ENCODE peak calls at places on chromosomes 5 and 9, in seven cellular contexts. S is amniotic stem cell; H is central memory CD8-positive, alpha-beta T cell; N is NCI-H69; C is right atrium auricular region; L is SW480; O is activated T-helper 1 cell treated with Interleukin-2 at 50 U/mL for 16 hours. T is an unnamed sample.

GRCh38 chr9:98374385-98375051 is 119.1 kb upstream of the TBC1D2 start:
- DNase-seq in N (no peak), O (no peak), H (no peak), L (peak; percentile 57), C (no peak), S (peak; percentile 56), T (no peak)

GRCh38 chr9:107740088-107740980 is 250.8 kb upstream of the KLF4 start:
- DNase-seq in C (peak; percentile 84), N (peak; percentile 72), O (no peak), S (no peak), H (no peak), L (no peak), T (no peak)

GRCh38 chr9:128296340-128297220 is 20.5 kb downstream of the SWI5 start:
- DNase-seq in H (no peak), O (no peak), C (no peak), N (no peak), L (no peak), S (no peak), T (no peak)

GRCh38 chr5:134255418-134256150 is 29.7 kb upstream of the PPP2CA start:
- DNase-seq in S (no peak), N (no peak), H (no peak), C (no peak), O (no peak), L (no peak), T (no peak)

GRCh38 chr9:93387791-93388190 is 63.7 kb upstream of the FAM120A start:
- DNase-seq in L (no peak), H (no peak), C (no peak), S (no peak), N (peak; percentile 92), O (no peak), T (no peak)

GRCh38 chr9:91395553-91396470 is 27.8 kb downstream of the NFIL3 start:
- DNase-seq in O (no peak), H (no peak), C (no peak), N (no peak), S (peak; percentile 61), L (no peak), T (no peak)

GRCh38 chr9:137044042-137044441 is 1.9 kb downstream of the NPDC1 start:
- DNase-seq in N (peak; percentile 38), C (no peak), O (no peak), H (no peak), S (no peak), L (no peak), T (no peak)

GRCh38 chr9:97672403-97672802 is 24.7 kb downstream of the XPA start:
- DNase-seq in N (peak; percentile 82), C (no peak), O (no peak), H (no peak), S (no peak), L (no peak), T (no peak)

GRCh38 chr5:54895816-54896341 is 89.5 kb downstream of the ESM1 start:
- DNase-seq in S (peak; percentile 35), O (no peak), L (peak; percentile 64), H (no peak), C (no peak), N (peak; percentile 54), T (no peak)

GRCh38 chr5:165538065-165538464 is 2032.6 kb downstream of the MAT2B start:
- DNase-seq in H (no peak), S (no peak), L (no peak), O (no peak), C (no peak), N (no peak), T (no peak)

GRCh38 chr9:97556721-97557605 is 55.5 kb downstream of the TMOD1 start:
- DNase-seq in S (no peak), L (no peak), C (peak; percentile 76), H (no peak), N (peak; percentile 44), O (no peak), T (no peak)

GRCh38 chr5:73183491-73183891 is 10.5 kb downstream of the TMEM174 start:
- DNase-seq in S (no peak), N (peak; percentile 70), H (no peak), L (no peak), O (no peak), C (no peak), T (no peak)

GRCh38 chr9:81543695-81544094 is 145.7 kb downstream of the TLE1 start:
- DNase-seq in H (no peak), L (no peak), O (no peak), N (no peak), S (no peak), C (no peak), T (no peak)

T was measured in naive thymus-derived CD4-positive, alpha-beta T cell.